ENCODE peak calls at places on chromosomes 6 and 20, in seven cellular contexts. U is AG20443; W is activated T-helper 1 cell treated with anti-CD3 and anti-CD28 coated beads, Interleukin-12 subunit alpha, Interleukin-12 subunit beta, Interleukin-2, Interleukin-4 antibody, amounts not matched to agents 30 ng/mL and 10 ng/mL and 1 ng/mL, durations not matched to agents 14 hours and 24 hours and 36 hours; Z is NCI-H2029; R is endothelial cell of umbilical vein; H is HepG2; F is HFFc6. J is an unnamed sample.

GRCh38 chr6:13075491-13075845 is 252.9 kb downstream of the TBC1D7 start:
- DNase-seq in U (no peak), W (no peak), Z (no peak), R (no peak), H (no peak), F (no peak), J (no peak)

GRCh38 chr20:44834693-44835092 is 24.3 kb upstream of the RIMS4 start:
- DNase-seq in U (no peak), W (no peak), Z (no peak), R (no peak), H (no peak), F (no peak), J (no peak)

GRCh38 chr6:11712760-11713159 is 65.8 kb downstream of the ADTRP start:
- DNase-seq in U (peak; percentile 62), W (peak; percentile 36), Z (no peak), R (no peak), H (no peak), F (no peak), J (no peak)

GRCh38 chr6:30883476-30883742 is 910 bp upstream of the DDR1 start:
- DNase-seq in U (no peak), W (no peak), Z (no peak), R (no peak), H (no peak), F (no peak), J (no peak)

GRCh38 chr20:2237059-2237458 is 58.7 kb upstream of the TGM3 start:
- DNase-seq in U (peak; percentile 96), W (no peak), Z (no peak), R (no peak), H (no peak), F (peak; percentile 100), J (peak; percentile 96)

GRCh38 chr6:7991992-7992815 is 72.0 kb downstream of the BLOC1S5 start:
- DNase-seq in U (peak; percentile 83), W (no peak), Z (peak; percentile 17), R (peak; percentile 96), H (peak; percentile 69), F (peak; percentile 87), J (peak; percentile 91)

GRCh38 chr6:125640441-125641150 is 108.8 kb upstream of the HEY2 start:
- DNase-seq in U (no peak), W (no peak), Z (no peak), R (no peak), H (no peak), F (no peak), J (no peak)

GRCh38 chr20:18801516-18801915 is 12.1 kb upstream of the SCP2D1 start:
- DNase-seq in U (no peak), W (no peak), Z (no peak), R (no peak), H (no peak), F (no peak), J (no peak)

GRCh38 chr20:41171736-41172295 is 34.5 kb downstream of the PLCG1 start:
- DNase-seq in U (no peak), W (no peak), Z (no peak), R (no peak), H (no peak), F (no peak), J (no peak)

GRCh38 chr6:113595921-113596376 is 261.2 kb upstream of the MARCKS start:
- DNase-seq in U (peak; percentile 53), W (no peak), Z (peak; percentile 22), R (no peak), H (no peak), F (peak; percentile 42), J (no peak)

GRCh38 chr6:3376888-3377535 is 79.8 kb downstream of the SLC22A23 start:
- DNase-seq in U (no peak), W (no peak), Z (peak; percentile 39), R (no peak), H (peak; percentile 63), F (no peak), J (no peak)

GRCh38 chr6:157224178-157224956 is 99.0 kb downstream of the TMEM242 start:
- DNase-seq in U (no peak), W (no peak), Z (no peak), R (no peak), H (no peak), F (no peak), J (peak; percentile 84)